ENCODE peak calls at places on chromosomes 7 and 10, in ten cellular contexts. O is NCI-H460, Y is mesothelial cell of epicardium, G is stomach, E is GM18507, P is endothelial cell, K is GM23338, A is left cardiac atrium, V is activated T-cell treated with anti-CD3 and anti-CD28 coated beads for 48 hours, W is PC-3. T is an unnamed sample.

GRCh38 chr10:27390681-27391080 is 113.4 kb upstream of the RAB18 start:
- DNase-seq in O (no peak), Y (no peak), G (no peak), E (no peak), P (no peak), K (no peak), A (no peak), V (no peak), W (peak), T (no peak)

GRCh38 chr7:122887198-122887597 is 938 bp upstream of the CADPS2 start:
- DNase-seq in O (peak), Y (peak), G (peak), E (no peak), P (peak), K (peak), A (peak), V (no peak), W (peak), T (peak)

GRCh38 chr10:122143238-122143841 is 127.8 kb upstream of the BTBD16 start:
- DNase-seq in O (no peak), Y (no peak), G (no peak), E (no peak), P (no peak), K (peak), A (no peak), V (no peak), W (peak), T (peak)

GRCh38 chr7:927031-927671 is 27.3 kb downstream of the ADAP1 start:
- DNase-seq in O (no peak), Y (peak), G (peak), E (no peak), P (no peak), K (no peak), A (peak), V (no peak), W (no peak), T (peak)

GRCh38 chr10:43294241-43294658 is 27.4 kb upstream of the RASGEF1A start:
- DNase-seq in O (no peak), Y (no peak), G (no peak), E (no peak), P (no peak), K (no peak), A (no peak), V (no peak), W (no peak), T (no peak)

GRCh38 chr10:75712241-75712880 is 280.9 kb downstream of the LRMDA start:
- DNase-seq in O (no peak), Y (no peak), G (no peak), E (no peak), P (no peak), K (peak), A (peak), V (no peak), W (no peak), T (no peak)

GRCh38 chr10:46551701-46552525 is 4.5 kb downstream of the GPRIN2 start:
- DNase-seq in O (no peak), Y (peak), G (peak), E (no peak), P (peak), K (no peak), A (peak), V (no peak), W (no peak), T (peak)

GRCh38 chr10:117900280-117900679 is 146.5 kb downstream of the RAB11FIP2 start:
- DNase-seq in O (no peak), Y (no peak), G (no peak), E (no peak), P (no peak), K (no peak), A (no peak), V (no peak), W (no peak), T (no peak)

GRCh38 chr10:131402771-131403723 is 91.5 kb upstream of the TCERG1L start:
- DNase-seq in O (no peak), Y (no peak), G (no peak), E (no peak), P (no peak), K (no peak), A (no peak), V (no peak), W (no peak), T (no peak)

GRCh38 chr7:153217032-153217431 is 457.5 kb downstream of the ACTR3B start:
- DNase-seq in O (no peak), Y (no peak), G (no peak), E (no peak), P (no peak), K (no peak), A (no peak), V (no peak), W (no peak), T (no peak)

GRCh38 chr10:113480828-113481502 is 71.9 kb upstream of the HABP2 start:
- DNase-seq in O (no peak), Y (no peak), G (peak), E (no peak), P (no peak), K (no peak), A (no peak), V (no peak), W (peak), T (no peak)

GRCh38 chr7:116315293-116315692 is 105.0 kb downstream of the TES start:
- DNase-seq in O (no peak), Y (no peak), G (no peak), E (no peak), P (no peak), K (no peak), A (peak), V (no peak), W (no peak), T (no peak)

GRCh38 chr10:97778452-97779302 is 6.9 kb upstream of the SFRP5 start:
- DNase-seq in O (no peak), Y (no peak), G (no peak), E (no peak), P (no peak), K (peak), A (no peak), V (no peak), W (no peak), T (no peak)

GRCh38 chr7:149845257-149845980 is 7.2 kb downstream of the ZNF862 start:
- DNase-seq in O (no peak), Y (no peak), G (no peak), E (no peak), P (no peak), K (no peak), A (no peak), V (no peak), W (no peak), T (no peak)

T was measured in dorsolateral prefrontal cortex.